ENCODE peak calls at places on chromosomes 7 and 10, in ten cellular contexts. A is cardiac muscle cell, N is WTC11, J is GM23338, I is uterus, K is BJ, H is sigmoid colon, E is astrocyte of the spinal cord, B is ovary, F is MCF 10A. R is an unnamed sample.

GRCh38 chr10:102449321-102450123 is 1.8 kb downstream of the C10orf95 start:
- DNase-seq in A (peak), N (peak), J (peak), I (peak), K (no peak), H (peak), E (peak), B (peak), F (peak), R (peak)

GRCh38 chr7:136369225-136369624 is 392.1 kb upstream of the MTPN start:
- DNase-seq in A (no peak), N (no peak), J (no peak), I (no peak), K (no peak), H (no peak), E (no peak), B (no peak), F (no peak), R (no peak)

GRCh38 chr7:121394709-121395140 is 1.4 kb downstream of the FAM3C start:
- DNase-seq in A (peak), N (no peak), J (no peak), I (no peak), K (no peak), H (no peak), E (no peak), B (no peak), F (peak), R (no peak)

GRCh38 chr10:12513775-12514663 is 164.7 kb downstream of the CAMK1D start:
- DNase-seq in A (peak), N (no peak), J (no peak), I (no peak), K (no peak), H (no peak), E (no peak), B (no peak), F (no peak), R (no peak)

GRCh38 chr10:44628921-44629320 is 244.0 kb upstream of the CXCL12 start:
- DNase-seq in A (peak), N (no peak), J (peak), I (no peak), K (no peak), H (no peak), E (peak), B (no peak), F (peak), R (peak)

GRCh38 chr7:104841798-104842197 is 172.2 kb upstream of the KMT2E start:
- DNase-seq in A (no peak), N (no peak), J (no peak), I (no peak), K (no peak), H (no peak), E (no peak), B (no peak), F (no peak), R (no peak)

GRCh38 chr10:96835826-96836365 is 3.8 kb downstream of the LCOR start:
- DNase-seq in A (no peak), N (no peak), J (no peak), I (no peak), K (no peak), H (no peak), E (peak), B (no peak), F (no peak), R (no peak)

GRCh38 chr7:107119376-107120100 is 49.3 kb upstream of the HBP1 start:
- DNase-seq in A (no peak), N (no peak), J (no peak), I (no peak), K (no peak), H (no peak), E (peak), B (no peak), F (no peak), R (no peak)

GRCh38 chr10:26721561-26721960 is 24.1 kb downstream of the PDSS1 start:
- DNase-seq in A (no peak), N (no peak), J (no peak), I (no peak), K (no peak), H (no peak), E (no peak), B (no peak), F (no peak), R (no peak)

GRCh38 chr7:157668884-157669767 is 332.3 kb downstream of the DNAJB6 start:
- DNase-seq in A (no peak), N (no peak), J (no peak), I (no peak), K (no peak), H (peak), E (no peak), B (no peak), F (no peak), R (no peak)

GRCh38 chr7:76066716-76067503 is 19.0 kb downstream of the MDH2 start:
- DNase-seq in A (no peak), N (no peak), J (no peak), I (no peak), K (no peak), H (no peak), E (no peak), B (no peak), F (no peak), R (no peak)

DNA sequence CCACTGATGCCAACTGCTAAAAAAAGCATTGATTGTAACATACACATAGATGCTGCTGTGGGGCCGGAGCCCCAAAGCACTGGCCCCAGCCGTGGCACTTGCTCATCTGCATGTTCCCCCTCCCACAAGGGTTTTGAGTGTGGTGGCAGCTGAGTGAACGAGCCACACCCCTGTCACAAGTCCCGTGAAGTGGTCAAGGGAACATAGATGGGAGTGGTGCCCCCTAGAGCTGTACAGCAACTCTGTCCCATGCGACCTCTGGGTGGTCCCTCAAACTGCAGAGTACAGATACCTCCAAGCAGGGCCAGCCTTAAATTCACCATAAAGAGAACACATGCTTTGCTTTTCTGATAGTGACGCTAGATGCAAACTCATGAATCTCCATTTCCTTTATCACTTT is 503.3 kb upstream of the NRP1 start:
- DNase-seq in A (no peak), N (no peak), J (peak), I (no peak), K (no peak), H (no peak), E (no peak), B (no peak), F (no peak), R (no peak)
- TF ChIP-seq CTCF in A (no peak), N (no peak), J (no peak), I (no peak), K (no peak), H (no peak), E (no peak), B (no peak), F (no peak), R (no peak)

GRCh38 chr7:25664593-25664992 is 436.3 kb upstream of the NPVF start:
- DNase-seq in A (no peak), N (no peak), J (no peak), I (no peak), K (no peak), H (no peak), E (no peak), B (no peak), F (no peak), R (no peak)
- TF ChIP-seq CTCF in A (no peak), N (no peak), J (no peak), I (no peak), K (no peak), H (no peak), E (no peak), B (no peak), F (no peak), R (no peak)

GRCh38 chr7:117399820-117400422 is 27.4 kb downstream of the ASZ1 start:
- DNase-seq in A (peak), N (no peak), J (no peak), I (no peak), K (no peak), H (no peak), E (no peak), B (no peak), F (no peak), R (no peak)
- TF ChIP-seq CTCF in A (peak), N (no peak), J (peak), I (peak), K (peak), H (no peak), E (peak), B (no peak), F (peak), R (peak)

GRCh38 chr7:128379900-128380806 is 18.7 kb upstream of the PRRT4 start:
- DNase-seq in A (no peak), N (no peak), J (no peak), I (no peak), K (no peak), H (no peak), E (no peak), B (no peak), F (no peak), R (no peak)
- TF ChIP-seq CTCF in A (no peak), N (no peak), J (no peak), I (no peak), K (no peak), H (no peak), E (no peak), B (no peak), F (no peak), R (no peak)

GRCh38 chr10:32713560-32713959 is 244.5 kb downstream of the ITGB1 start:
- DNase-seq in A (no peak), N (no peak), J (peak), I (no peak), K (no peak), H (no peak), E (no peak), B (no peak), F (no peak), R (no peak)
- TF ChIP-seq CTCF in A (no peak), N (no peak), J (no peak), I (no peak), K (peak), H (no peak), E (peak), B (no peak), F (no peak), R (peak)

DNA sequence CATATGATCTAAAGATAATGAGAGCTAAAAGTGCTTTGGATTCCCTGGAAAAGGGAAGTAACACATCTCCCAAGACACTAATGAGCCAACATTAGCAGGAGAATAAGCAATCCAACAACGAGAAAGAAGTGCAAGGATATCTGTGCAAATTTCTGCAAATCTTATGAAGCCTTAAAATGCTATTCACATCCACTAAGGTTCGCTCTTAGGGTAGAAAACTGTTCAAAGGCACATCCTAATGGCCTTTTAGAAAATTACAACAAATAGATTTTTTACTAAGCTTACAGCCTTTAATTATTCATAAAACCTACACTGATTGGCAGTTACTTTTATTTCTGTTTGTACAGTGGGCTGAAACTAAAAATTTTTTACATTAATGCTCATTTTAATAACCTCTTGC is 100.3 kb downstream of the RAPGEF5 start:
- DNase-seq in A (peak), N (no peak), J (no peak), I (no peak), K (no peak), H (no peak), E (no peak), B (no peak), F (no peak), R (peak)
- TF ChIP-seq CTCF in A (no peak), N (no peak), J (no peak), I (no peak), K (no peak), H (no peak), E (no peak), B (no peak), F (no peak), R (peak)

GRCh38 chr7:32936686-32937085 is 20.6 kb upstream of the FKBP9 start:
- DNase-seq in A (no peak), N (no peak), J (no peak), I (no peak), K (no peak), H (no peak), E (no peak), B (no peak), F (no peak), R (no peak)
- TF ChIP-seq CTCF in A (no peak), N (no peak), J (no peak), I (no peak), K (no peak), H (no peak), E (no peak), B (no peak), F (no peak), R (no peak)

GRCh38 chr7:150846291-150847115 is 5.8 kb upstream of the AOC1 start:
- DNase-seq in A (no peak), N (no peak), J (no peak), I (no peak), K (no peak), H (peak), E (no peak), B (no peak), F (no peak), R (no peak)
- TF ChIP-seq CTCF in A (no peak), N (no peak), J (no peak), I (no peak), K (no peak), H (no peak), E (no peak), B (no peak), F (no peak), R (no peak)

GRCh38 chr7:84230491-84230890 is 35.9 kb upstream of the SEMA3A start:
- DNase-seq in A (no peak), N (no peak), J (no peak), I (no peak), K (no peak), H (no peak), E (no peak), B (no peak), F (no peak), R (no peak)

GRCh38 chr7:84228526-84228925 is 33.9 kb upstream of the SEMA3A start:
- DNase-seq in A (no peak), N (no peak), J (peak), I (no peak), K (no peak), H (no peak), E (no peak), B (no peak), F (no peak), R (no peak)

GRCh38 chr7:84231157-84231556 is 36.6 kb upstream of the SEMA3A start:
- DNase-seq in A (no peak), N (no peak), J (no peak), I (no peak), K (peak), H (no peak), E (peak), B (no peak), F (no peak), R (peak)

GRCh38 chr7:84236398-84236797 is 41.8 kb upstream of the SEMA3A start:
- DNase-seq in A (peak), N (no peak), J (no peak), I (no peak), K (no peak), H (no peak), E (peak), B (no peak), F (peak), R (peak)

GRCh38 chr7:84232653-84233052 is 38.1 kb upstream of the SEMA3A start:
- DNase-seq in A (peak), N (no peak), J (peak), I (no peak), K (peak), H (no peak), E (peak), B (no peak), F (peak), R (peak)
- TF ChIP-seq CTCF in A (no peak), N (no peak), J (no peak), I (no peak), K (peak), H (no peak), E (peak), B (no peak), F (no peak), R (peak)